ENCODE peak calls at places on chromosomes 7 and 10, in four cellular contexts. One of them, this sample, is unnamed.
A peak's percentile ranks its signal among the peaks of the same experiment; 100 is the strongest.

GRCh38 chr7:118492466-118492865 is 268.0 kb downstream of the ANKRD7 start:
- DNase-seq in HepG2: no peak
- DNase-seq in K562: no peak
- DNase-seq in H1: no peak
- DNase-seq in this sample: no peak

GRCh38 chr10:10500941-10501340 is 516.7 kb upstream of the CELF2 start:
- DNase-seq in HepG2: no peak
- DNase-seq in K562: no peak
- DNase-seq in H1: no peak
- DNase-seq in this sample: no peak

GRCh38 chr10:77156406-77156879 is 481.2 kb downstream of the KCNMA1 start:
- DNase-seq in HepG2: no peak
- DNase-seq in K562: no peak
- DNase-seq in H1: no peak
- DNase-seq in this sample: no peak

GRCh38 chr10:104334965-104335650 is 3.2 kb downstream of the ITPRIP start:
- DNase-seq in HepG2: no peak
- DNase-seq in K562: no peak
- DNase-seq in H1: no peak
- DNase-seq in this sample: no peak

GRCh38 chr10:129120441-129120840 is 346.6 kb upstream of the MGMT start:
- DNase-seq in HepG2: no peak
- DNase-seq in K562: no peak
- DNase-seq in H1: no peak
- DNase-seq in this sample: no peak

GRCh38 chr10:113927440-113927839 is 73.0 kb downstream of the NHLRC2 start:
- DNase-seq in HepG2: no peak
- DNase-seq in K562: no peak
- DNase-seq in H1: no peak
- DNase-seq in this sample: no peak

GRCh38 chr10:8360365-8360764 is 305.9 kb downstream of the GATA3 start:
- DNase-seq in HepG2: no peak
- DNase-seq in K562: no peak
- DNase-seq in H1: no peak
- DNase-seq in this sample: peak; percentile 9

GRCh38 chr10:49611166-49611814 is 1.2 kb downstream of the SLC18A3 start:
- DNase-seq in HepG2: no peak
- DNase-seq in K562: no peak
- DNase-seq in H1: peak; percentile 82
- DNase-seq in this sample: no peak

GRCh38 chr10:121002586-121003205 is 151.5 kb downstream of the WDR11 start:
- DNase-seq in HepG2: no peak
- DNase-seq in K562: no peak
- DNase-seq in H1: no peak
- DNase-seq in this sample: no peak

GRCh38 chr7:137978464-137979237 is 23.2 kb downstream of the CREB3L2 start:
- DNase-seq in HepG2: no peak
- DNase-seq in K562: peak; percentile 69
- DNase-seq in H1: no peak
- DNase-seq in this sample: no peak

GRCh38 chr10:75717126-75717916 is 285.9 kb downstream of the LRMDA start:
- DNase-seq in HepG2: peak; percentile 20
- DNase-seq in K562: no peak
- DNase-seq in H1: no peak
- DNase-seq in this sample: no peak

GRCh38 chr10:11355625-11356024 is 255.8 kb downstream of the USP6NL start:
- DNase-seq in HepG2: no peak
- DNase-seq in K562: no peak
- DNase-seq in H1: no peak
- DNase-seq in this sample: no peak

GRCh38 chr10:31820096-31820495 is 108.5 kb downstream of the ARHGAP12 start:
- DNase-seq in HepG2: no peak
- DNase-seq in K562: no peak
- DNase-seq in H1: no peak
- DNase-seq in this sample: no peak

GRCh38 chr10:31816318-31816717 is 112.3 kb downstream of the ARHGAP12 start:
- DNase-seq in HepG2: peak; percentile 28
- DNase-seq in K562: no peak
- DNase-seq in H1: no peak
- DNase-seq in this sample: no peak

GRCh38 chr10:31820794-31821369 is 107.7 kb downstream of the ARHGAP12 start:
- DNase-seq in HepG2: no peak
- DNase-seq in K562: no peak
- DNase-seq in H1: no peak
- DNase-seq in this sample: no peak

GRCh38 chr10:31822150-31822549 is 106.5 kb downstream of the ARHGAP12 start:
- DNase-seq in HepG2: no peak
- DNase-seq in K562: no peak
- DNase-seq in H1: no peak
- DNase-seq in this sample: no peak

GRCh38 chr10:31819393-31819820 is 109.2 kb downstream of the ARHGAP12 start:
- DNase-seq in HepG2: no peak
- DNase-seq in K562: no peak
- DNase-seq in H1: no peak
- DNase-seq in this sample: no peak
- TF ChIP-seq ATF3 in HepG2: no peak
- TF ChIP-seq ATF3 in K562: no peak
- TF ChIP-seq ATF3 in H1: no peak
- TF ChIP-seq ATF3 in this sample: no peak

DNA sequence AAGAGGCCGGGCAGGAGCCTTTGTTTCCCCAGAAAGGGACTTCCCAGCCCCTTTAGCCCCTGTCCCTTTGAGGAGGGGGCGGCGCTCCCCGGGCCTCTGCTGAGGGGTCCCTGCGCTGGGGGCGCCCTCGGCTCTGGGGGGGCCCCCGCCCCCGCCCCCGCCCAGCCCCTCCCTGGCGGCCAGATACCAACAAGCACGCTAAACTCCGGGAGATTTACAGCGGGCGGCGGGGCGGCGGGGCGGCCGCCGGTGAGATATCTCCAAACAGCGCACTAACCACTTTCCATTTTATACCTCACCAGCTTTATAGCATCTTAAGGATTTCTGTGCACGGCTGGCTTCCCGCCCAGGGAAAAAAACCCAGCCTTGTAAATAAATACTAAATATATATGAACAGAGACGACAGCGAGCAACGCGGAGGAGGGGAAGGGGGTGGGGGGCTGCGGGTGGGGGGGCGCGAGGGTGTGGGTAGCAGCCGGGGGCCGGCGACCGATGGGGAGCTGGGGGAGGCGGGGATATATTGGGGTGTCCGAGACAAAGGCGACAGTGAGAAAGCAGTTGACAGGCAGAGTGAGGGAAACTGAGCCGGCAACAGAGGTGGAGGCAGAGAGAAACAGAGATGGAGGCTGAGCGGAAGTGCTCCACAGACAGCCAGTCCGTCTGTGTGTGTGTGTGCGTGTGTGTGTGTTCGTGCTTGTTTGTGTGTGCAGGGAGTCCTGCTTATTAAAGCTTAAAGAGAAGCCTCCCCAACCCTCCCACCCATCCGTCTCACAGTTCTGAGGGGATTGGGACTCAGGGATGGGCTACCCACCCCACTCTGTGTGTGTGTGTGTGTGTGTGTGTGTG is 85.8 kb downstream of the HIF1AN start:
- DNase-seq in HepG2: no peak
- DNase-seq in K562: no peak
- DNase-seq in H1: no peak
- DNase-seq in this sample: no peak
- TF ChIP-seq HDAC2 in HepG2: no peak
- TF ChIP-seq HDAC2 in K562: no peak
- TF ChIP-seq HDAC2 in H1: no peak
- TF ChIP-seq HDAC2 in this sample: no peak

DNA sequence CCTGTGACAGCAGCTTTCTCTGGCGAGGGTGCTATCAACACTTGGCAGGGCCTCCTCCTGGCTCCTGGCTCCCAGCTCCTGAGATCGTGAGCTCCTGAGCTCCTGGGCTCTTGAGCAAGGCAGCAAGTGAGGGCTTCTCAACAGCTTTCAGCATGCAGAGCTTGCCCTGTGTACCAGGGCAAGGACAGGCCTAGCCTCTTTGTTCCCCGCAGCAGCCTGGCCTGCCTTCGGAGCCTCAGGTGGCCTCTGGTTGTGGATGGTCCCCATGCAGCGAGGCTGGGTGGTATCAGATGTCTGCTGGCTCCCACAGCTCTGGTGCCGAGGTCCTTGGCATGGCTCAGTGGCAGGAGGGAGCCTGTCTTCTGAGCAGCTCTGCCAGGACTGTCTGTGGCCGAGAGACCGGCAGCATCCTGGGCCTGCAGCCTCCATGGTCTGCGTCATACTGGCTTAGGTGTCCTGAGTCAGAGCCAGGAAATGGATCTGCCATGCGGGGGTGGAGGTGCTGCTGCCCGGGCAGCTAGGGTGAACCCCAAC is 44.2 kb downstream of the ZMIZ1 start:
- DNase-seq in HepG2: no peak
- DNase-seq in K562: no peak
- DNase-seq in H1: no peak
- DNase-seq in this sample: no peak
- TF ChIP-seq ATF3 in HepG2: no peak
- TF ChIP-seq ATF3 in K562: no peak
- TF ChIP-seq ATF3 in H1: no peak
- TF ChIP-seq ATF3 in this sample: no peak

GRCh38 chr7:99473315-99473596 is 566 bp downstream of the ZNF789 start:
- DNase-seq in HepG2: peak; percentile 76
- DNase-seq in K562: no peak
- DNase-seq in H1: no peak
- DNase-seq in this sample: peak; percentile 33
- TF ChIP-seq HDAC2 in HepG2: no peak
- TF ChIP-seq HDAC2 in K562: no peak
- TF ChIP-seq HDAC2 in H1: no peak
- TF ChIP-seq HDAC2 in this sample: no peak

GRCh38 chr10:35640951-35641429 is 1.1 kb downstream of the FZD8 start:
- DNase-seq in HepG2: peak; percentile 32
- DNase-seq in K562: no peak
- DNase-seq in H1: peak; percentile 79
- DNase-seq in this sample: no peak
- TF ChIP-seq ATF3 in HepG2: no peak
- TF ChIP-seq ATF3 in K562: no peak
- TF ChIP-seq ATF3 in H1: no peak
- TF ChIP-seq ATF3 in this sample: no peak

This sample was measured in GM12878.